ENCODE peak calls at places on chromosome 9, in six cellular contexts. I is HCT116, L is A549, P is K562, E is GM12878, M is NB4. T is an unnamed sample.
A peak's percentile ranks its signal among the peaks of the same experiment; 100 is the strongest.

GRCh38 chr9:120711354-120711753 is 2.9 kb downstream of the MEGF9 start:
- DNase-seq in I (no peak), P (peak; percentile 25), M (no peak), E (no peak), L (peak; percentile 44), T (no peak)

GRCh38 chr9:21682981-21683380 is 119.5 kb upstream of the MTAP start:
- DNase-seq in M (no peak), P (no peak), L (peak; percentile 74), I (no peak), E (no peak), T (no peak)

GRCh38 chr9:14203366-14204056 is 110.4 kb downstream of the NFIB start:
- DNase-seq in I (no peak), M (no peak), E (no peak), L (no peak), P (no peak), T (no peak)

GRCh38 chr9:76866689-76867088 is 39.2 kb downstream of the PRUNE2 start:
- DNase-seq in P (no peak), M (no peak), E (no peak), I (no peak), L (peak; percentile 80), T (no peak)

GRCh38 chr9:112135706-112136105 is 39.4 kb downstream of the SUSD1 start:
- DNase-seq in I (no peak), M (no peak), E (no peak), L (no peak), P (no peak), T (no peak)

GRCh38 chr9:16154570-16155078 is 601.8 kb downstream of the CCDC171 start:
- DNase-seq in E (no peak), L (peak; percentile 27), P (peak; percentile 15), I (no peak), M (peak; percentile 60), T (peak; percentile 79)

GRCh38 chr9:107102011-107102410 is 181.1 kb upstream of the RAD23B start:
- DNase-seq in I (no peak), M (no peak), E (no peak), L (no peak), P (no peak), T (no peak)

GRCh38 chr9:137899551-137900360 is 22.2 kb downstream of the CACNA1B start:
- DNase-seq in I (no peak), M (no peak), P (no peak), L (no peak), E (no peak), T (no peak)

GRCh38 chr9:128007566-128008138 is 26.9 kb upstream of the EEIG1 start:
- DNase-seq in P (peak; percentile 55), I (peak; percentile 63), L (peak; percentile 89), E (peak; percentile 66), M (peak; percentile 86), T (no peak)

GRCh38 chr9:89223398-89223977 is 44.9 kb upstream of the SHC3 start:
- DNase-seq in I (no peak), E (no peak), L (no peak), M (no peak), P (no peak), T (no peak)

GRCh38 chr9:120868339-120868675 is 8.7 kb downstream of the PHF19 start:
- DNase-seq in I (no peak), P (no peak), E (no peak), M (no peak), L (no peak), T (no peak)

GRCh38 chr9:134179595-134179917 is 15.2 kb upstream of the RNU6ATAC start:
- DNase-seq in P (no peak), M (no peak), L (no peak), E (no peak), I (no peak), T (no peak)

GRCh38 chr9:134178394-134178780 is 14.0 kb upstream of the RNU6ATAC start:
- DNase-seq in L (no peak), M (no peak), E (no peak), P (no peak), I (no peak), T (no peak)

GRCh38 chr9:134179918-134180785 is 15.8 kb upstream of the RNU6ATAC start:
- DNase-seq in M (no peak), P (no peak), L (no peak), I (no peak), E (no peak), T (no peak)

GRCh38 chr9:134177624-134178393 is 13.4 kb upstream of the RNU6ATAC start:
- DNase-seq in P (no peak), I (no peak), L (no peak), M (no peak), E (no peak), T (no peak)

DNA sequence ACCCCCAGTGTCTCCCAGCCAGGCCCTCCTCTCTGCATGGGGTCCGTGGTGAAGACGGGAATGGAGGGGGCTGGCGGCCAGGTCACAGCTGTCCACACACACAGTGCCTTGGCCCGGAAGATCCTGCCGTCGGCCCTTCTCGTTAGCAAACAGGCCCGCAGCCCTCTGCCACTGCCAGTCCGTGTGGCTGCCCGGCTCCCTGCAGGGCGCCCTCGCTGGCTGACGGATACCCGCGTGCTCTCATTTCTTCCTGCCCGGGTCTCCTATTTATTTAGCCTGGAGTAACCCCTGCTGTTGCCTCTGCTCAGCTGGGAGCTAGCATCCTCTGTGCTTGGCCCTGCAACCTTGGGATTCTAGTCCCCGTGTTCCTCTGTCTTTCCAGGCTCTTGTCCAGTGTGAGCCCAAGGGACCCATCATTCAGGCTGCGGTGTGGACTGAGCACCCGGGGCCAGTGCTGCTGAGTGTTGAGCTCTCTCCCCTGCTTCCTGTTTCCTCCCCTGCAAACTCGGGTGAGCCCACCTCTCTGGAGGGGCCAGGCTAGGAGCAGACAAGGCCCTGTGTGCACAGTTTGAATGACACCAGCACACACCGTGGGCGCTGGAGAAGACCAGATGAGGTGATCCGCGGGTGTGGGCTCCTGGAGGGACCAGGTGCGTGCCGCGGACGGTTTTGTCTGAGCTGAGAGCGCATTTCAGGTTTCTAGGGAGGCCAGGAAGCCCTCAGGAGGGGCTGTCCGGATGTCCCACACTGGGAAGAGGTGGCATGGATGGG is 14.6 kb upstream of the RNU6ATAC start:
- DNase-seq in I (no peak), E (no peak), L (peak; percentile 22), P (no peak), M (peak; percentile 95), T (no peak)
- TF ChIP-seq MAX in I (no peak), E (no peak), L (no peak), P (no peak), M (peak; percentile 53), T (no peak)

GRCh38 chr9:96874947-96875459 is 20.7 kb upstream of the ZNF782 start:
- DNase-seq in P (no peak), L (peak; percentile 49), E (peak; percentile 40), I (peak; percentile 51), M (peak; percentile 63), T (no peak)
- TF ChIP-seq MAX in P (no peak), L (no peak), E (peak; percentile 43), I (peak; percentile 46), M (no peak), T (no peak)

DNA sequence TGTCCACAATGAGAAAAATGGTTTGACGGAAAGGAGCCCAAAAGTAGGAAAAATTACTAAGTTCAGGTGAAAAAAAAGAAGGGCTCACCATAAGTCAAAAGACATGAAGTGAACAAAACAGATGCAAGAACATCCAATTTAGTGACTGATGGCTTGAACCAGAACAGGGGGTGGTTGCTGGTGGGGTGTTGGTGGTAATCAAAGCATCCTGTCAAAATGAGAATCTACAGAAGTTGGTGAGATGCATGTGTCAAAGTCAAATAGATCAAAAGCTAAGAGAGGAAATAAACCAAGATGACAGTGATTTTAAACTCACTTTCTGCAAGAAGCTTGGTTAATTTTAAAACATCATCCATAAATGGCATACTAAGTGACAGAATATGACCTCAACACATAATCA is 117.4 kb downstream of the MLLT3 start:
- DNase-seq in P (no peak), L (no peak), M (no peak), I (no peak), E (no peak), T (no peak)
- TF ChIP-seq MAX in P (no peak), L (no peak), M (no peak), I (no peak), E (no peak), T (no peak)

DNA sequence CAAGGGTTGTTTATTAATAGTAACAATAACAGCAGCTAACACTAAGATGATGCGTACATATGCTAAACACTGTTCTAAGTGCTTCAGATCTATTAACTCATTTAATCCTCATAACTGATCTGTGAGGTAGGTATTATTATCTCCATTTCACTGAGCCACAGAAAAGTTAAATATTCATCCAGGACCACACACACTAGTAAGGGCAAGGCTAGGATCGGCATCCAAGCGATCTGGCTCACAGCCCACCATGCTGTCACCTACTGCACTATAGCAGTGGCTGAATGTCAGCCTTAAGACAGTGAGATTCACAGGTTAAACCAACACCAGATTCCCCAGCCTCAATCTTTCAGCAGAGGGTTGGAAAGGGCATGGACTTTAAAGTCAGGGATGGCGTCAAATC is 151.0 kb downstream of the MAPKAP1 start:
- DNase-seq in P (no peak), E (no peak), L (no peak), M (no peak), I (no peak), T (no peak)
- TF ChIP-seq MAX in P (no peak), E (no peak), L (no peak), M (no peak), I (no peak), T (no peak)

GRCh38 chr9:95023217-95024003 is 294.1 kb downstream of the FANCC start:
- DNase-seq in P (no peak), L (peak; percentile 80), I (peak; percentile 78), M (no peak), E (no peak), T (no peak)
- TF ChIP-seq MAX in P (no peak), L (peak; percentile 9), I (peak; percentile 36), M (no peak), E (no peak), T (no peak)

DNA sequence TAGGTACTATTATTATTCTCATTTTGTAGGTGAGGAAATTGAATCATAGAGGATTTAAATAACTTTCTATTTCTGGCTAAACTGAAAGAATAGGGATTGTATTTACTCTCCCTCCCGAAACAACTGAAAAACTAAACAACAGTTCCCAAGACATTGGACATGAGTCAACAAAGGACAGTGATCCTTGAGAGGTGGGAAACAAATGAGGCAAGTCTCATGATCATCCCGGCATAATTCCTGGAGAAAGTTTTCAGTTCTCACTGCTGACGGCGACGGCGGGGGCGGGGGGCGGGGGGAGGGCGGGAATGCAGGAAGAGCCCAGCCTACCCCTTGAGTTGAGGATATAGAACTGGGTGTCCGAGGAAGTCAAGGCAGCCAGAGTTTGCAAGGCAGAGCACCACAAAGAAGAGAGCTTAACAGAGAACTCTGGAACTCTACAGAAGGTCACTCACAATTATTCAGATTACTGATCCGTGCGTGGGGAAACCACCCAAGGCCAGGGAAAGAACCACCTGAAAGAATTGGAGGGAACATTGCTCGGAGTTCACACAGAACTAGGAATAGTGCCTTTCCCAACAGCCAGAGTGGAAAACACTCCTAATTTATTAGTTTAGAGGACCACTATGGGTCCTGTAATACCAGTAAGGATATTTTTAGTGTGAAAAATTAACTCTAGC is 27.4 kb upstream of the WHRN start:
- DNase-seq in I (no peak), M (no peak), P (no peak), E (no peak), L (no peak), T (no peak)
- TF ChIP-seq MAX in I (no peak), M (no peak), P (no peak), E (no peak), L (no peak), T (no peak)

DNA sequence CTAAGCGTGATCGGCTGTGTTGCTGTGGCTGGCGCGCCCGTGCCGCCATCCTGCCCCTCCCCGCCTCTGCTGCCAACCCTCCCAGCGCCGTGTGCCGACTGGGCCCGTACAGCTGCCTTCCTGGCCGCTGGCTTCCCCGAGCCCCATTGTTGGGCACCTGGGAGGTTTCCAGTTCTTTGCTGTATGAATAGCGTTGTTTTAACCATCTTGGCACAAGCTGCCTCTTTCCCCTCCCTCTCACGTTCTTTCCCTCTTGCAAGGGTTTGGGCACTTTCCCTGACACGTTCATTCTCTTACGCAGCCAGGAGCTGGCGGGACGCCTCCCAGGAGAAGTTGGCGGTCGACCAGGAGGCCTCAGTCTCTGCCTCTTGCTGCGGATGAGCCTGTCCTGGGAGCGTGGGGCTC is 43.1 kb upstream of the RXRA start:
- DNase-seq in I (no peak), P (no peak), M (no peak), E (no peak), L (no peak), T (no peak)
- TF ChIP-seq MAX in I (no peak), P (no peak), M (no peak), E (no peak), L (no peak), T (no peak)

T was measured in WTC11.